ENCODE peak calls at places on chromosomes 1 and 21, in ten cellular contexts. M is T-cell; X is posterior vena cava; B is GM04504; H is activated T-cell treated with anti-CD3 and anti-CD28 coated beads for 1 hour; I is germinal center; C is neuronal stem cell; G is CD8-positive, alpha-beta T cell; Y is heart right ventricle; D is testis. K is an unnamed sample.

GRCh38 chr21:15224346-15225086 is 159.7 kb upstream of the NRIP1 start:
- DNase-seq in Y (no peak), H (no peak), C (no peak), D (no peak), B (peak; percentile 64), I (no peak), G (no peak), X (no peak), M (no peak), K (no peak)

GRCh38 chr1:9909222-9910046 is 635 bp downstream of the CTNNBIP1 start:
- DNase-seq in M (peak; percentile 10), G (peak; percentile 10), D (peak; percentile 23), H (peak; percentile 2), C (no peak), Y (peak; percentile 42), X (peak; percentile 83), I (peak; percentile 20), B (no peak), K (peak; percentile 29)

GRCh38 chr1:51433972-51434510 is 85.0 kb downstream of the EPS15 start:
- DNase-seq in Y (no peak), B (no peak), G (no peak), I (no peak), M (no peak), D (no peak), C (no peak), H (no peak), X (no peak), K (no peak)

GRCh38 chr21:45385549-45386050 is 19.4 kb upstream of the COL18A1 start:
- DNase-seq in I (no peak), X (peak; percentile 35), G (no peak), Y (no peak), D (no peak), C (no peak), B (no peak), M (no peak), H (no peak), K (no peak)

GRCh38 chr1:28236656-28237331 is 870 bp downstream of the ATP5IF1 start:
- DNase-seq in C (no peak), G (no peak), H (no peak), B (no peak), M (no peak), Y (no peak), X (no peak), D (no peak), I (peak; percentile 17), K (no peak)

GRCh38 chr21:35932232-35932911 is 128.0 kb downstream of the SETD4 start:
- DNase-seq in M (no peak), H (no peak), B (peak; percentile 86), C (no peak), X (no peak), Y (peak; percentile 27), G (no peak), D (peak; percentile 52), I (peak; percentile 56), K (no peak)

GRCh38 chr1:33424205-33424604 is 6.7 kb downstream of the PHC2 start:
- DNase-seq in C (no peak), B (no peak), X (no peak), M (no peak), H (no peak), I (no peak), D (no peak), G (no peak), Y (no peak), K (no peak)

GRCh38 chr1:213986020-213986924 is 1.5 kb upstream of the PROX1 start:
- DNase-seq in D (no peak), X (no peak), H (no peak), B (no peak), I (no peak), M (no peak), C (no peak), Y (no peak), G (no peak), K (no peak)

GRCh38 chr1:32825181-32825580 is 7.7 kb downstream of the S100PBP start:
- DNase-seq in M (no peak), Y (no peak), X (no peak), G (no peak), C (no peak), D (no peak), B (no peak), H (no peak), I (no peak), K (no peak)

GRCh38 chr1:119330062-119330939 is 38.3 kb upstream of the HAO2 start:
- DNase-seq in C (no peak), I (no peak), X (no peak), M (no peak), Y (no peak), G (no peak), D (no peak), B (no peak), H (no peak), K (no peak)

GRCh38 chr1:21099034-21099868 is 77.4 kb downstream of the EIF4G3 start:
- DNase-seq in H (no peak), B (no peak), G (no peak), M (no peak), Y (no peak), C (no peak), X (no peak), D (no peak), I (no peak), K (no peak)

GRCh38 chr1:193569696-193570269 is 383.4 kb upstream of the B3GALT2 start:
- DNase-seq in I (no peak), B (no peak), G (no peak), X (no peak), M (no peak), C (no peak), H (no peak), D (no peak), Y (no peak), K (no peak)

GRCh38 chr21:25871566-25871965 is 136.8 kb downstream of the GABPA start:
- DNase-seq in I (no peak), X (no peak), C (no peak), B (no peak), H (no peak), Y (no peak), M (no peak), D (peak; percentile 37), G (no peak), K (no peak)

GRCh38 chr1:60763713-60764112 is 318.6 kb upstream of the NFIA start:
- DNase-seq in I (no peak), D (no peak), G (no peak), M (no peak), C (no peak), H (no peak), Y (no peak), B (no peak), X (no peak), K (no peak)

GRCh38 chr1:20496241-20496661 is 10.2 kb upstream of the CAMK2N1 start:
- DNase-seq in D (no peak), H (no peak), B (no peak), C (no peak), X (no peak), M (no peak), Y (no peak), G (no peak), I (no peak), K (no peak)

GRCh38 chr1:154988053-154988954 is 5.1 kb upstream of the LENEP start:
- DNase-seq in H (no peak), D (no peak), M (no peak), X (peak; percentile 64), Y (no peak), I (no peak), C (no peak), G (no peak), B (no peak), K (no peak)

GRCh38 chr1:198977909-198978308 is 339.1 kb downstream of the PTPRC start:
- DNase-seq in M (no peak), X (no peak), H (no peak), Y (no peak), I (no peak), B (no peak), G (no peak), D (no peak), C (no peak), K (no peak)

GRCh38 chr1:173332026-173332425 is 124.9 kb upstream of the TNFSF4 start:
- DNase-seq in I (no peak), M (no peak), X (no peak), Y (no peak), B (peak; percentile 44), C (no peak), D (no peak), G (no peak), H (no peak), K (no peak)

GRCh38 chr1:168097921-168098528 is 38.7 kb downstream of the GPR161 start:
- DNase-seq in D (no peak), M (no peak), I (no peak), B (no peak), X (no peak), C (no peak), G (no peak), Y (no peak), H (no peak), K (no peak)

GRCh38 chr1:101653482-101653946 is 343.2 kb downstream of the OLFM3 start:
- DNase-seq in G (no peak), M (no peak), D (peak; percentile 21), B (no peak), C (peak; percentile 32), I (no peak), X (no peak), H (no peak), Y (no peak), K (no peak)

GRCh38 chr1:12556368-12556930 is 61.6 kb downstream of the DHRS3 start:
- DNase-seq in M (no peak), C (no peak), B (peak; percentile 88), G (no peak), D (peak; percentile 82), I (no peak), X (peak; percentile 88), Y (peak; percentile 61), H (no peak), K (no peak)

GRCh38 chr1:204619721-204620120 is 65.8 kb downstream of the LRRN2 start:
- DNase-seq in B (no peak), I (no peak), Y (no peak), G (no peak), C (no peak), H (no peak), D (no peak), X (no peak), M (no peak), K (no peak)

GRCh38 chr1:228289239-228289849 is 81.5 kb downstream of the OBSCN start:
- DNase-seq in C (no peak), I (no peak), Y (peak; percentile 9), B (no peak), D (no peak), X (peak; percentile 60), H (no peak), M (no peak), G (no peak), K (no peak)

GRCh38 chr1:119226880-119227279 is 86.4 kb upstream of the WARS2 start:
- DNase-seq in Y (no peak), C (no peak), B (no peak), M (no peak), G (no peak), X (no peak), I (no peak), H (no peak), D (no peak), K (no peak)

GRCh38 chr1:235953801-235954200 is 87.1 kb upstream of the LYST start:
- DNase-seq in G (no peak), H (no peak), B (peak; percentile 76), M (no peak), I (no peak), C (no peak), X (no peak), D (no peak), Y (no peak), K (no peak)

GRCh38 chr1:27656157-27656893 is 15.7 kb downstream of the IFI6 start:
- DNase-seq in G (no peak), M (no peak), D (peak; percentile 57), C (no peak), X (peak; percentile 92), H (no peak), B (peak; percentile 76), Y (peak; percentile 63), I (no peak), K (no peak)

GRCh38 chr1:243851129-243851756 is 1.2 kb upstream of the AKT3 start:
- DNase-seq in H (peak; percentile 33), B (no peak), X (no peak), D (peak; percentile 81), I (no peak), G (no peak), C (no peak), Y (no peak), M (no peak), K (no peak)

GRCh38 chr1:200237066-200237465 is 172.8 kb downstream of the ZNF281 start:
- DNase-seq in B (no peak), Y (no peak), M (no peak), D (no peak), I (no peak), G (no peak), H (no peak), X (no peak), C (no peak), K (no peak)

K was measured in progenitor cell of endocrine pancreas.